ENCODE peak calls at places on chromosome 13, in six cellular contexts. One of them, this sample, is unnamed.

GRCh38 chr13:31674056-31674455 is 65.3 kb upstream of the RXFP2 start:
- DNase-seq in left ventricle myocardium inferior: no peak
- DNase-seq in stimulated activated CD8-positive, alpha-beta memory T cell treated with anti-CD3 and anti-CD28 coated beads, Interleukin-2, amount 100 ng/mL, for 48 hours: no peak
- DNase-seq in Peyer's patch: no peak
- DNase-seq in NCI-H82: no peak
- DNase-seq in GM23248: peak
- DNase-seq in this sample: peak

GRCh38 chr13:51844862-51845573 is at the start of gene TMEM272:
- DNase-seq in left ventricle myocardium inferior: peak
- DNase-seq in stimulated activated CD8-positive, alpha-beta memory T cell treated with anti-CD3 and anti-CD28 coated beads, Interleukin-2, amount 100 ng/mL, for 48 hours: peak
- DNase-seq in Peyer's patch: peak
- DNase-seq in NCI-H82: peak
- DNase-seq in GM23248: peak
- DNase-seq in this sample: no peak

GRCh38 chr13:29817604-29818378 is 32.6 kb downstream of the UBL3 start:
- DNase-seq in left ventricle myocardium inferior: no peak
- DNase-seq in stimulated activated CD8-positive, alpha-beta memory T cell treated with anti-CD3 and anti-CD28 coated beads, Interleukin-2, amount 100 ng/mL, for 48 hours: no peak
- DNase-seq in Peyer's patch: no peak
- DNase-seq in NCI-H82: peak
- DNase-seq in GM23248: peak
- DNase-seq in this sample: no peak

GRCh38 chr13:44312131-44312530 is 61.5 kb upstream of the SERP2 start:
- DNase-seq in left ventricle myocardium inferior: no peak
- DNase-seq in stimulated activated CD8-positive, alpha-beta memory T cell treated with anti-CD3 and anti-CD28 coated beads, Interleukin-2, amount 100 ng/mL, for 48 hours: no peak
- DNase-seq in Peyer's patch: no peak
- DNase-seq in NCI-H82: no peak
- DNase-seq in GM23248: no peak
- DNase-seq in this sample: no peak

GRCh38 chr13:33260168-33261098 is 25.1 kb downstream of the STARD13 start:
- DNase-seq in left ventricle myocardium inferior: no peak
- DNase-seq in stimulated activated CD8-positive, alpha-beta memory T cell treated with anti-CD3 and anti-CD28 coated beads, Interleukin-2, amount 100 ng/mL, for 48 hours: no peak
- DNase-seq in Peyer's patch: no peak
- DNase-seq in NCI-H82: no peak
- DNase-seq in GM23248: peak
- DNase-seq in this sample: no peak

GRCh38 chr13:66926851-66927524 is 303.1 kb downstream of the PCDH9 start:
- DNase-seq in left ventricle myocardium inferior: no peak
- DNase-seq in stimulated activated CD8-positive, alpha-beta memory T cell treated with anti-CD3 and anti-CD28 coated beads, Interleukin-2, amount 100 ng/mL, for 48 hours: no peak
- DNase-seq in Peyer's patch: no peak
- DNase-seq in NCI-H82: no peak
- DNase-seq in GM23248: no peak
- DNase-seq in this sample: no peak

GRCh38 chr13:29978211-29978610 is 127.8 kb upstream of the UBL3 start:
- DNase-seq in left ventricle myocardium inferior: no peak
- DNase-seq in stimulated activated CD8-positive, alpha-beta memory T cell treated with anti-CD3 and anti-CD28 coated beads, Interleukin-2, amount 100 ng/mL, for 48 hours: no peak
- DNase-seq in Peyer's patch: no peak
- DNase-seq in NCI-H82: no peak
- DNase-seq in GM23248: peak
- DNase-seq in this sample: peak

GRCh38 chr13:87128006-87128405 is 543.2 kb upstream of the SLITRK5 start:
- DNase-seq in left ventricle myocardium inferior: no peak
- DNase-seq in stimulated activated CD8-positive, alpha-beta memory T cell treated with anti-CD3 and anti-CD28 coated beads, Interleukin-2, amount 100 ng/mL, for 48 hours: no peak
- DNase-seq in Peyer's patch: no peak
- DNase-seq in NCI-H82: peak
- DNase-seq in GM23248: peak
- DNase-seq in this sample: peak

GRCh38 chr13:82747331-82747730 is 1134.9 kb downstream of the SLITRK1 start:
- DNase-seq in left ventricle myocardium inferior: no peak
- DNase-seq in stimulated activated CD8-positive, alpha-beta memory T cell treated with anti-CD3 and anti-CD28 coated beads, Interleukin-2, amount 100 ng/mL, for 48 hours: no peak
- DNase-seq in Peyer's patch: no peak
- DNase-seq in NCI-H82: no peak
- DNase-seq in GM23248: peak
- DNase-seq in this sample: peak

GRCh38 chr13:26562538-26562890 is 5.0 kb downstream of the WASF3 start:
- DNase-seq in left ventricle myocardium inferior: no peak
- DNase-seq in stimulated activated CD8-positive, alpha-beta memory T cell treated with anti-CD3 and anti-CD28 coated beads, Interleukin-2, amount 100 ng/mL, for 48 hours: no peak
- DNase-seq in Peyer's patch: no peak
- DNase-seq in NCI-H82: peak
- DNase-seq in GM23248: peak
- DNase-seq in this sample: no peak

GRCh38 chr13:35994131-35994966 is 136.8 kb downstream of the DCLK1 start:
- DNase-seq in left ventricle myocardium inferior: peak
- DNase-seq in stimulated activated CD8-positive, alpha-beta memory T cell treated with anti-CD3 and anti-CD28 coated beads, Interleukin-2, amount 100 ng/mL, for 48 hours: no peak
- DNase-seq in Peyer's patch: no peak
- DNase-seq in NCI-H82: no peak
- DNase-seq in GM23248: peak
- DNase-seq in this sample: peak

GRCh38 chr13:108932206-108932605 is 302.8 kb downstream of the MYO16 start:
- DNase-seq in left ventricle myocardium inferior: no peak
- DNase-seq in stimulated activated CD8-positive, alpha-beta memory T cell treated with anti-CD3 and anti-CD28 coated beads, Interleukin-2, amount 100 ng/mL, for 48 hours: no peak
- DNase-seq in Peyer's patch: no peak
- DNase-seq in NCI-H82: no peak
- DNase-seq in GM23248: no peak
- DNase-seq in this sample: peak

GRCh38 chr13:77448689-77449088 is 86.8 kb upstream of the SCEL start:
- DNase-seq in left ventricle myocardium inferior: no peak
- DNase-seq in stimulated activated CD8-positive, alpha-beta memory T cell treated with anti-CD3 and anti-CD28 coated beads, Interleukin-2, amount 100 ng/mL, for 48 hours: no peak
- DNase-seq in Peyer's patch: no peak
- DNase-seq in NCI-H82: no peak
- DNase-seq in GM23248: no peak
- DNase-seq in this sample: no peak

GRCh38 chr13:71017607-71018006 is 849.4 kb downstream of the DACH1 start:
- DNase-seq in left ventricle myocardium inferior: no peak
- DNase-seq in stimulated activated CD8-positive, alpha-beta memory T cell treated with anti-CD3 and anti-CD28 coated beads, Interleukin-2, amount 100 ng/mL, for 48 hours: no peak
- DNase-seq in Peyer's patch: no peak
- DNase-seq in NCI-H82: no peak
- DNase-seq in GM23248: no peak
- DNase-seq in this sample: no peak

GRCh38 chr13:97367427-97367826 is 66.5 kb upstream of the RAP2A start:
- DNase-seq in left ventricle myocardium inferior: no peak
- DNase-seq in stimulated activated CD8-positive, alpha-beta memory T cell treated with anti-CD3 and anti-CD28 coated beads, Interleukin-2, amount 100 ng/mL, for 48 hours: no peak
- DNase-seq in Peyer's patch: no peak
- DNase-seq in NCI-H82: no peak
- DNase-seq in GM23248: peak
- DNase-seq in this sample: peak

GRCh38 chr13:98226520-98226919 is 49.5 kb upstream of the RNF113B start:
- DNase-seq in left ventricle myocardium inferior: no peak
- DNase-seq in stimulated activated CD8-positive, alpha-beta memory T cell treated with anti-CD3 and anti-CD28 coated beads, Interleukin-2, amount 100 ng/mL, for 48 hours: no peak
- DNase-seq in Peyer's patch: no peak
- DNase-seq in NCI-H82: no peak
- DNase-seq in GM23248: no peak
- DNase-seq in this sample: no peak

GRCh38 chr13:44932171-44932849 is 57.0 kb downstream of the NUFIP1 start:
- DNase-seq in left ventricle myocardium inferior: no peak
- DNase-seq in stimulated activated CD8-positive, alpha-beta memory T cell treated with anti-CD3 and anti-CD28 coated beads, Interleukin-2, amount 100 ng/mL, for 48 hours: no peak
- DNase-seq in Peyer's patch: no peak
- DNase-seq in NCI-H82: no peak
- DNase-seq in GM23248: peak
- DNase-seq in this sample: no peak

GRCh38 chr13:99501952-99502310 is 659 bp downstream of the TM9SF2 start:
- DNase-seq in left ventricle myocardium inferior: no peak
- DNase-seq in stimulated activated CD8-positive, alpha-beta memory T cell treated with anti-CD3 and anti-CD28 coated beads, Interleukin-2, amount 100 ng/mL, for 48 hours: no peak
- DNase-seq in Peyer's patch: peak
- DNase-seq in NCI-H82: peak
- DNase-seq in GM23248: peak
- DNase-seq in this sample: peak

GRCh38 chr13:27826379-27827353 is 34.4 kb downstream of the GSX1 start:
- DNase-seq in left ventricle myocardium inferior: peak
- DNase-seq in stimulated activated CD8-positive, alpha-beta memory T cell treated with anti-CD3 and anti-CD28 coated beads, Interleukin-2, amount 100 ng/mL, for 48 hours: peak
- DNase-seq in Peyer's patch: peak
- DNase-seq in NCI-H82: peak
- DNase-seq in GM23248: peak
- DNase-seq in this sample: peak

GRCh38 chr13:49935171-49936084 is 712 bp downstream of the SPRYD7 start:
- DNase-seq in left ventricle myocardium inferior: peak
- DNase-seq in stimulated activated CD8-positive, alpha-beta memory T cell treated with anti-CD3 and anti-CD28 coated beads, Interleukin-2, amount 100 ng/mL, for 48 hours: peak
- DNase-seq in Peyer's patch: peak
- DNase-seq in NCI-H82: peak
- DNase-seq in GM23248: peak
- DNase-seq in this sample: peak

GRCh38 chr13:102892504-102892903 is 46.7 kb downstream of the ERCC5 start:
- DNase-seq in left ventricle myocardium inferior: no peak
- DNase-seq in stimulated activated CD8-positive, alpha-beta memory T cell treated with anti-CD3 and anti-CD28 coated beads, Interleukin-2, amount 100 ng/mL, for 48 hours: no peak
- DNase-seq in Peyer's patch: no peak
- DNase-seq in NCI-H82: no peak
- DNase-seq in GM23248: no peak
- DNase-seq in this sample: no peak